ENCODE peak calls at places on chromosome 9, in eight cellular contexts. L is neural progenitor cell, J is lower lobe of right lung, Z is kidney, B is left lung, D is NB4, A is right atrium auricular region, T is A549. I is an unnamed sample.
A peak's percentile ranks its signal among the peaks of the same experiment; 100 is the strongest.

GRCh38 chr9:137878146-137878941 is 762 bp downstream of the CACNA1B start:
- DNase-seq in A (no peak), J (peak; percentile 36), T (no peak), Z (no peak), L (peak; percentile 96), B (no peak), D (no peak), I (peak; percentile 25)

GRCh38 chr9:112245126-112245525 is 70.0 kb upstream of the SUSD1 start:
- DNase-seq in A (no peak), T (no peak), J (no peak), Z (no peak), B (no peak), D (no peak), L (no peak), I (no peak)

GRCh38 chr9:136231478-136232297 is 13.9 kb downstream of the QSOX2 start:
- DNase-seq in L (no peak), B (no peak), J (no peak), T (no peak), A (no peak), Z (no peak), D (no peak), I (no peak)

GRCh38 chr9:129026442-129027223 is 1.5 kb downstream of the SH3GLB2 start:
- DNase-seq in L (peak; percentile 82), A (no peak), Z (peak; percentile 85), D (no peak), T (no peak), J (no peak), B (no peak), I (peak; percentile 41)

GRCh38 chr9:38142201-38142600 is 73.2 kb upstream of the SHB start:
- DNase-seq in J (no peak), D (no peak), T (peak; percentile 22), B (no peak), Z (no peak), L (no peak), A (no peak), I (peak; percentile 41)

GRCh38 chr9:137037483-137037882 is 5.6 kb upstream of the FUT7 start:
- DNase-seq in Z (no peak), T (no peak), D (no peak), J (no peak), B (no peak), A (no peak), L (no peak), I (no peak)

GRCh38 chr9:87891754-87892153 is 9.1 kb downstream of the SPATA31E1 start:
- DNase-seq in A (no peak), Z (no peak), B (no peak), J (no peak), D (no peak), L (no peak), T (no peak), I (peak; percentile 57)

GRCh38 chr9:111974092-111974681 is 77.6 kb downstream of the UGCG start:
- DNase-seq in D (no peak), A (no peak), J (no peak), B (no peak), Z (no peak), T (no peak), L (no peak), I (peak; percentile 68)

GRCh38 chr9:68705636-68706578 is 867 bp downstream of the PIP5K1B start:
- DNase-seq in A (no peak), J (no peak), B (peak; percentile 53), D (peak; percentile 45), Z (peak; percentile 77), T (no peak), L (peak; percentile 31), I (peak; percentile 10)

GRCh38 chr9:85212209-85212608 is 529.5 kb downstream of the AGTPBP1 start:
- DNase-seq in D (no peak), T (peak; percentile 2), J (no peak), Z (no peak), B (no peak), L (no peak), A (no peak), I (peak; percentile 5)

GRCh38 chr9:90770339-90770738 is 31.3 kb upstream of the SYK start:
- DNase-seq in L (no peak), Z (no peak), D (peak; percentile 77), J (no peak), B (no peak), A (no peak), T (no peak), I (no peak)

GRCh38 chr9:96858018-96858573 is 3.8 kb upstream of the ZNF782 start:
- DNase-seq in A (no peak), J (no peak), L (no peak), Z (no peak), B (no peak), D (no peak), T (no peak), I (peak; percentile 78)

GRCh38 chr9:672833-673232 is 168.7 kb upstream of the DMRT1 start:
- DNase-seq in D (no peak), A (no peak), J (no peak), L (no peak), T (no peak), Z (no peak), B (no peak), I (no peak)

GRCh38 chr9:130128782-130129424 is 43.3 kb upstream of the NCS1 start:
- DNase-seq in J (peak; percentile 75), B (peak; percentile 76), T (no peak), D (peak; percentile 88), A (peak; percentile 82), Z (peak; percentile 75), L (no peak), I (peak; percentile 94)

GRCh38 chr9:25827626-25828025 is 149.4 kb upstream of the TUSC1 start:
- DNase-seq in L (no peak), A (no peak), Z (no peak), T (no peak), J (no peak), D (no peak), B (no peak), I (no peak)

GRCh38 chr9:91060520-91061343 is 259.1 kb downstream of the SYK start:
- DNase-seq in J (no peak), D (peak; percentile 18), A (peak; percentile 77), Z (no peak), B (no peak), L (no peak), T (peak; percentile 91), I (peak; percentile 99)

GRCh38 chr9:12822111-12822510 is 47.3 kb downstream of the LURAP1L start:
- DNase-seq in T (no peak), A (no peak), D (no peak), L (no peak), B (no peak), Z (no peak), J (no peak), I (no peak)

GRCh38 chr9:103872811-103873210 is 221.3 kb upstream of the SMC2 start:
- DNase-seq in L (no peak), Z (no peak), T (no peak), D (no peak), J (no peak), A (no peak), B (no peak), I (no peak)
- TF ChIP-seq CTCF in L (no peak), Z (no peak), T (no peak), D (no peak), J (no peak), A (no peak), B (no peak), I (no peak)

GRCh38 chr9:133701981-133702797 is 36.0 kb downstream of the SARDH start:
- DNase-seq in A (no peak), L (no peak), Z (peak; percentile 82), T (no peak), J (peak; percentile 44), B (peak; percentile 33), D (peak; percentile 84), I (peak; percentile 66)
- H3K4me3 ChIP-seq in A (peak overlapping the region; percentile 41), L (no peak overlapping the region), Z (no peak overlapping the region), T (no peak overlapping the region), J (peak overlapping the region; percentile 36), B (no peak overlapping the region), D (peak overlapping the region; percentile 56), I (peak overlapping the region; percentile 57)

GRCh38 chr9:114405294-114406034 is 17.7 kb upstream of the AKNA start:
- DNase-seq in D (peak; percentile 84), Z (no peak), B (peak; percentile 81), J (peak; percentile 76), A (peak; percentile 74), T (peak; percentile 78), L (peak; percentile 87), I (peak; percentile 89)
- TF ChIP-seq CTCF in D (peak; percentile 71), Z (peak; percentile 82), B (peak; percentile 79), J (peak; percentile 84), A (peak; percentile 70), T (peak; percentile 84), L (peak; percentile 85), I (peak; percentile 92)

GRCh38 chr9:14836885-14837284 is 73.3 kb downstream of the FREM1 start:
- DNase-seq in D (no peak), A (no peak), T (no peak), L (no peak), Z (no peak), J (no peak), B (no peak), I (no peak)
- H3K4me3 ChIP-seq in D (no peak overlapping the region), A (no peak overlapping the region), T (no peak overlapping the region), L (no peak overlapping the region), Z (no peak overlapping the region), J (no peak overlapping the region), B (no peak overlapping the region), I (no peak overlapping the region)

DNA sequence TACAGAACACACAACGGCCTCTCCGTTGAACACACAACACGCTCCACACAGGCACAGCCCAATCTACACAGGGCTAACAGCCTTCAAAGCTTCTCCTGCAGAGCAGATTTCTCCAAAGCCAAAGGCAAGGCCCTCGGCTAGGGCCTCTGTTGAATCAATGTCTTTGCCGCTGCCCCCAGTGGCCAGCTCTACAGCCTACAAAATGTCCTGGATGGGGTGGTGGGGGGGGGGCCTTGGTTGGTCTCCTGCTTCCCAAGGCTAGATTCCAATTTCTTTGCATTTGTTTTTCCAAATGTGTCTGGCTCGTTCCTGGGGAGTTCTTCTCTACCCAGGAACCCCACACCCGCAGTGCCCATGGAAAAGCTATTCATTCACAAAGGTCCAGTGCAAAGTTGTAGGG is 167.2 kb downstream of the PAX5 start:
- DNase-seq in A (no peak), Z (no peak), J (no peak), L (no peak), B (no peak), T (peak; percentile 17), D (no peak), I (no peak)
- TF ChIP-seq CTCF in A (no peak), Z (no peak), J (no peak), L (peak; percentile 30), B (no peak), T (no peak), D (no peak), I (peak; percentile 30)

I was measured in choroid plexus epithelial cell.